ENCODE peak calls at places on chromosomes 5 and 9, in four cellular contexts. S is K562, A is GM12878, I is HepG2. L is an unnamed sample.

GRCh38 chr5:116360008-116360853 is 214.4 kb downstream of the SEMA6A start:
- DNase-seq in S (no peak), A (no peak), I (no peak), L (no peak)

GRCh38 chr9:70113403-70114022 is 69.9 kb downstream of the MAMDC2 start:
- DNase-seq in S (peak; percentile 42), A (no peak), I (peak; percentile 23), L (peak; percentile 71)

GRCh38 chr5:135034186-135034962 is at the start of gene PITX1:
- DNase-seq in S (peak; percentile 95), A (no peak), I (peak; percentile 52), L (peak; percentile 77)

GRCh38 chr9:89005323-89005722 is 14.1 kb downstream of the S1PR3 start:
- DNase-seq in S (no peak), A (no peak), I (no peak), L (no peak)

GRCh38 chr5:59116231-59116900 is 533.5 kb downstream of the RAB3C start:
- DNase-seq in S (no peak), A (no peak), I (no peak), L (peak; percentile 23)

GRCh38 chr9:135214706-135215105 is 127.2 kb downstream of the OLFM1 start:
- DNase-seq in S (no peak), A (no peak), I (no peak), L (no peak)

GRCh38 chr9:6443661-6444060 is 30.7 kb downstream of the UHRF2 start:
- DNase-seq in S (no peak), A (no peak), I (no peak), L (no peak)

GRCh38 chr5:131265318-131265803 is 1.5 kb downstream of the CDC42SE2 start:
- DNase-seq in S (peak; percentile 51), A (no peak), I (peak; percentile 60), L (peak; percentile 12)

GRCh38 chr9:36023260-36024048 is 13.3 kb upstream of the RECK start:
- DNase-seq in S (peak; percentile 69), A (peak; percentile 15), I (peak; percentile 39), L (peak; percentile 69)

GRCh38 chr9:86713970-86714369 is 233.3 kb downstream of the GAS1 start:
- DNase-seq in S (no peak), A (no peak), I (no peak), L (no peak)

GRCh38 chr9:86660146-86660545 is 287.2 kb downstream of the GAS1 start:
- DNase-seq in S (no peak), A (no peak), I (no peak), L (no peak)

GRCh38 chr9:77980622-77981021 is 51.0 kb downstream of the GNAQ start:
- DNase-seq in S (no peak), A (no peak), I (no peak), L (no peak)
- TF ChIP-seq FOXM1 in S (no peak), A (no peak), I (no peak), L (no peak)

DNA sequence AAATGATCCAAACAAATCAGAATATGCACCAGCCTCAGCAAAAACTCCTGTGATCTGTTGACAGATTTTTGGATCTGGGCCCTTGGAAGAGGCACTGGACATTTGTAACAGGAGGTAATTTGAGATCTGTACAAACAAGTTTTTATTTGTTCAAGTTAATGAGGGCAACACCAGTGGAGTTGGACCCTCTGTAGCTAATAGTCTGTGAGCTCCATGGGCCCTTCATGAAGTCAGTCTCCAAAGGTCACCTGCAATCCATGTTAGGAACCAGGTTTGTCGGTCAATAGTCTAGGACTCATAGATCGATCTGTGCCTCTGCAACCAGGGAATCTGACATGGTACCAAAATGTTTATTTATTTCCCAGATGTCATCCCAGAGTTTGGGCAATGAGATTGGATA is 40.9 kb downstream of the PAM start:
- DNase-seq in S (no peak), A (no peak), I (peak; percentile 76), L (no peak)
- TF ChIP-seq TARDBP in S (no peak), A (no peak), I (peak; percentile 40), L (no peak)

DNA sequence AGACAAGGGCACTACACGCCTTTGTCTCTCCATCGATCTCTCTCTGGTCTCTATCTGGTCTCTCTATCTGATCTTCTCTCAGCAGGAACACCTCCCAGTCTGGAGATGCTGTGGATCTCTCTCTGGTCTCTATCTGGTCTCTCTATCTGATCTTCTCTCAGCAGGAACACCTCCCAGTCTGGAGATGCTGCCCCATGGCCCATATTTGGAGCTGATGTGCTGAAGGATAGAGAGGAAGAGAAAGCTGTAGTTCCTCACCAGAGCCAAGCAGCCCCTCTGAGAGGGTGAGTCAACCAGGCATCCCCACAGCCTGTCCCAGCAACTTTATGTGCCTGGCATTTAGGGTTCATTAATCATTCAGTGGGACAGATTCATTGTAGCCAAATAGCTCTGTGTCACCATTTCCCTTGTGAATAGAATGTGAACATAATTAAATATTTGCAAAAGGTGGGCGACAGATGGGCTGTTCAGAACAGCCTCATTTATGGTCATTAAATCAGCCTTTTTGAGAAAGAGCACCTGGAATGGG is 189.4 kb upstream of the MAST4 start:
- DNase-seq in S (no peak), A (no peak), I (no peak), L (no peak)
- TF ChIP-seq FOXK2 in S (no peak), A (no peak), I (no peak), L (no peak)

DNA sequence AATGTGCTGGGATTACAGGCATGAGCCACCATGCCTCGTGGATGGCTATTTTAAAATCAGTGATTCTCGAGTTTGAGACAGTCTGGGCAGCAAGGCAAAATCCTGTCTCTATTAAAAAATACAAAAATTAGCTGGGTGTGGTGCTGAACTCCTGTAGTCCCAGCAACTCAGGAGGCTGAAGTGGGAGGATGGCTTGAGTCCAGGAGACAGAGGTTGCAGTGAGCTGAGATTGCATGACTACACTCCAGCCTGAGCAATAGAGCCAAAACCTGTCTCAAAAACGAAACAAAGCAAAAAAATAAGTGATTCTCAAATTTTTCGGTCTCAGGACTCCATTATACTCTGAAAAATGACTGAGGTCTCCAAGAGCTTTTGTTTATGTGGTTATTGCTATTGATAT is 47.9 kb upstream of the HSPA9 start:
- DNase-seq in S (no peak), A (no peak), I (no peak), L (no peak)
- TF ChIP-seq FOXM1 in S (no peak), A (no peak), I (no peak), L (no peak)

GRCh38 chr5:95760291-95761191 is 29.4 kb downstream of the RHOBTB3 start:
- DNase-seq in S (no peak), A (peak; percentile 64), I (peak; percentile 71), L (no peak)

GRCh38 chr5:95762681-95763041 is 31.5 kb downstream of the RHOBTB3 start:
- DNase-seq in S (no peak), A (no peak), I (no peak), L (no peak)

GRCh38 chr5:95759634-95760033 is 28.5 kb downstream of the RHOBTB3 start:
- DNase-seq in S (no peak), A (no peak), I (peak; percentile 95), L (no peak)

GRCh38 chr5:95763941-95764340 is 32.8 kb downstream of the RHOBTB3 start:
- DNase-seq in S (no peak), A (no peak), I (no peak), L (no peak)

GRCh38 chr5:95761771-95762680 is 30.9 kb downstream of the RHOBTB3 start:
- DNase-seq in S (no peak), A (no peak), I (no peak), L (no peak)
- TF ChIP-seq TARDBP in S (no peak), A (no peak), I (no peak), L (no peak)

GRCh38 chr5:137147346-137147745 is 351.8 kb downstream of the SPOCK1 start:
- DNase-seq in S (no peak), A (no peak), I (no peak), L (no peak)
- TF ChIP-seq FOXK2 in S (no peak), A (no peak), I (no peak), L (no peak)

DNA sequence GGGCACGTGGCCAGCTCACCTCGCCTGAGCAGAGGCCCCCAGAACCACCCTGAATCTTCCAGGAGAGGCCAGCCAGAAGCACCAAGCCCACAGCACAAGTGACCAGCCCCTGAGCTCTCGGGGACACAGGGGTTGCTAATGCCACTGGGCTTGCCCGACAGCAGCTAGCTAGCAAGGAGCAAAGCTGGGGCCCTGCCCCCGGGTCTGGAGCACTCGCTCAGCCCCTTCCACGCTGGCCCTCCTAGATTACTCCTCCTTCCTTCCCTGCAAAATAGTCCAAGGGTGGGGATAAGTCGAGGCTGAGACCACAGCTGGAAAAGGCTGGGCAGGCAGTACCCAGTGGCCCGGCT is 74.0 kb downstream of the ADAMTS2 start:
- DNase-seq in S (no peak), A (no peak), I (no peak), L (no peak)
- TF ChIP-seq FOXM1 in S (no peak), A (no peak), I (no peak), L (no peak)

GRCh38 chr5:368162-369084 is 46.9 kb downstream of the AHRR start:
- DNase-seq in S (no peak), A (peak; percentile 73), I (no peak), L (no peak)
- TF ChIP-seq TARDBP in S (no peak), A (peak; percentile 82), I (no peak), L (no peak)